ENCODE peak calls at places on chromosome 22, in eight cellular contexts. R is cardiac muscle cell, V is OCI-LY7, D is breast epithelium, S is heart right ventricle, C is mesendoderm, W is heart left ventricle, I is IMR-90. A is an unnamed sample.

GRCh38 chr22:32355760-32356159 is 1.9 kb upstream of the RFPL3 start:
- DNase-seq in S (no peak), R (no peak), I (no peak), C (peak; percentile 59), D (no peak), W (no peak), V (peak; percentile 22), A (no peak)

GRCh38 chr22:48897959-48898358 is 929.7 kb downstream of the BRD1 start:
- DNase-seq in V (no peak), I (no peak), C (no peak), R (no peak), S (no peak), W (no peak), D (no peak), A (peak; percentile 72)

GRCh38 chr22:29870574-29870973 is 12.4 kb upstream of the MTMR3 start:
- DNase-seq in C (no peak), D (no peak), I (no peak), W (no peak), S (no peak), R (no peak), V (no peak), A (no peak)

GRCh38 chr22:38167988-38168407 is 13.6 kb downstream of the PLA2G6 start:
- DNase-seq in I (no peak), V (no peak), C (no peak), D (peak; percentile 72), S (peak; percentile 75), W (peak; percentile 50), R (no peak), A (no peak)

GRCh38 chr22:20248461-20248959 is 19.6 kb downstream of the RTN4R start:
- DNase-seq in I (no peak), C (no peak), D (no peak), W (no peak), S (no peak), V (no peak), R (no peak), A (no peak)

GRCh38 chr22:30191049-30191701 is 55.4 kb downstream of the LIF start:
- DNase-seq in S (no peak), W (no peak), I (peak; percentile 31), R (no peak), D (no peak), C (no peak), V (no peak), A (no peak)

GRCh38 chr22:16783930-16784354 is 41.3 kb downstream of the XKR3 start:
- DNase-seq in C (peak; percentile 48), S (no peak), V (peak; percentile 43), I (no peak), R (no peak), D (no peak), W (no peak), A (no peak)

GRCh38 chr22:48702573-48703264 is 1125.0 kb downstream of the BRD1 start:
- DNase-seq in W (no peak), S (no peak), R (no peak), V (no peak), I (no peak), C (no peak), D (peak; percentile 87), A (no peak)

GRCh38 chr22:47203554-47203991 is 441.1 kb downstream of the TBC1D22A start:
- DNase-seq in R (no peak), S (no peak), C (no peak), W (no peak), D (peak; percentile 8), V (no peak), I (no peak), A (peak; percentile 52)

GRCh38 chr22:50547231-50547851 is 1.6 kb downstream of the KLHDC7B start:
- DNase-seq in S (no peak), R (no peak), D (no peak), V (no peak), W (no peak), C (no peak), I (no peak), A (no peak)

GRCh38 chr22:50548913-50549790 is 3.5 kb downstream of the KLHDC7B start:
- DNase-seq in R (no peak), S (no peak), V (peak; percentile 21), W (no peak), C (no peak), D (no peak), I (no peak), A (no peak)

GRCh38 chr22:50546326-50547230 is 879 bp downstream of the KLHDC7B start:
- DNase-seq in W (no peak), C (no peak), I (no peak), S (no peak), V (no peak), D (no peak), R (no peak), A (no peak)

GRCh38 chr22:50550395-50550794 is 4.7 kb downstream of the KLHDC7B start:
- DNase-seq in C (no peak), S (no peak), I (no peak), D (no peak), R (no peak), W (no peak), V (no peak), A (no peak)

GRCh38 chr22:50548046-50548912 is 2.6 kb downstream of the KLHDC7B start:
- DNase-seq in R (no peak), W (no peak), C (no peak), V (peak; percentile 41), S (peak; percentile 29), I (no peak), D (no peak), A (no peak)
- H3K4me3 ChIP-seq in R (no peak overlapping the region), W (peak overlapping the region; percentile 31), C (no peak overlapping the region), V (no peak overlapping the region), S (peak overlapping the region; percentile 38), I (no peak overlapping the region), D (peak overlapping the region; percentile 39), A (peak overlapping the region; percentile 39)

DNA sequence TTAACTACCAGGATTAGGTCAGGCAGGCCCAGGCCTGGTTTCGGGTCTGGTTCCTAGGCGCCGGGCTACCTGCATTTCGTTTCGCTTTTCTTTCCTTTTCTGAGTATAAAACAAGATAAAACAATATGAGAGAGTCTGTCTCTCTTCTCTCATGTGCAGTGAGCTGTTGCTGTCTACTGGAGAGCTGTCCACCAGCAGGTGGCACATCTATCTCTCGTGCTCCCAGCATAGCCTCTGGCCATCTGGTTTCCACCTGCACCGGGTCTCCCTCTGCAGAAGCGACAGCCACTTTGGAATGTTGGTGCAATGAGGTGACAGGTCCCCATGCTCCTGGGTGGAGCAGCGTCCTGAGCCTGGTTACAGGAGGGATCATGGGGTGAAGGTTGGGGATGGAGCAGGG is 27.7 kb downstream of the RIBC2 start:
- DNase-seq in I (peak; percentile 68), D (no peak), S (peak; percentile 44), R (peak; percentile 80), C (peak; percentile 84), V (peak; percentile 30), W (peak; percentile 59), A (no peak)
- H3K27ac ChIP-seq in I (no peak overlapping the region), D (peak overlapping the region; percentile 32), S (no peak overlapping the region), R (no peak overlapping the region), C (no peak overlapping the region), V (no peak overlapping the region), W (no peak overlapping the region), A (no peak overlapping the region)

GRCh38 chr22:46012182-46012880 is 35.4 kb upstream of the WNT7B start:
- DNase-seq in S (no peak), W (no peak), V (no peak), D (no peak), C (no peak), R (no peak), I (no peak), A (peak; percentile 72)

GRCh38 chr22:46011627-46012181 is 34.7 kb upstream of the WNT7B start:
- DNase-seq in D (no peak), S (no peak), C (no peak), I (no peak), W (no peak), R (no peak), V (no peak), A (peak; percentile 77)

GRCh38 chr22:46012881-46013281 is 35.9 kb upstream of the WNT7B start:
- DNase-seq in C (no peak), W (no peak), D (no peak), S (no peak), V (no peak), I (no peak), R (no peak), A (peak; percentile 79)

GRCh38 chr22:46010951-46011626 is 34.1 kb upstream of the WNT7B start:
- DNase-seq in S (no peak), V (no peak), W (no peak), C (no peak), I (no peak), D (no peak), R (no peak), A (peak; percentile 67)

DNA sequence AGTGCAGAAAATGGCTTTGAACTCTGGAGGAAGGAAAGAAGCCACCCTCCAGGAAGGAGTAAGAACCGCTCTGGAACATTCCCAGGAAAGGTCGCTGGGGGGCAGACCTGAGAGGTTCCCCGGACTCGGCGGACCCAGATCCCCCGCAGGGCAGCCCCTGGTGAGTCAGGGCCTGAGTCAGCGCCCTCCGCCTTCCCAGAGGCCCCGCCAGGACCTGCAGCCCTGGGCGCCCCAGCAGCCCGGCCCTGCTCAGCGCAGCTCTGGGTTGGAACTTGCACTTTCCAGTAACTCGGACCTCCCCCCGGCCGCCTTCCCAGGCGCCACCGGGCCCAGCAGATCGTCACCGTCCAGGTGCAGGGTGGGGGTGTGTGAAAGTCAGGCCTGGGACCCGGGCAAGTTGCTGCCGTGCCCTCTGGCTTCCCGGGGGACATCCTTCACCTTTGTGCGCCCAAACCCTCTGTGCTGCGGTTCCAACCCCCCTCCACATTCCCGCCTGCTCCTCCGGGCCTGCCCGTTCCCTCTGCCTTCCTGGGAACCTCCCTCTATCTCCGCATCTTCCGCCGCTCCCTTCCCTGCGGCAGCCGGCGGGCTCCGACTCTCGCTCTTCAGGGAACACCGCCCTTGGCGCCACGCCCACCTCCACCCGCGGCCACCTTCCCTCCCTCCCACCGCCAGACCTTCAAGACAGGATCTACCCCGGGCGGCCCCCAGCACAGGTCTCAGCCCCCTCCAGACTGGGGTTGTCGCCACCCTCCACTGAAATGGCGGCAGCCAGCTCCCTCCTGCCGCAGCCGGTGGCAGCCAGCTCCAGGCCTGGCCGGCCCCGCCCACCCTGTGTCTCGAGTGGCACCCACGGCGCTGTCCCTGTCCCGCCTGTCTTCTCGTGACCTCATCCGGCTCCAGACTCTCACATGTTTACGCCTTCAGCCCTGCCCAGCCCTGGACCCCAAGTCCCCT is 36.8 kb upstream of the WNT7B start:
- DNase-seq in D (peak; percentile 91), R (peak; percentile 92), C (peak; percentile 94), W (peak; percentile 93), S (peak; percentile 94), V (peak; percentile 85), I (peak; percentile 96), A (peak; percentile 97)
- H3K4me3 ChIP-seq in D (peak overlapping the region; percentile 78), R (peak overlapping the region; percentile 38), C (peak overlapping the region; percentile 70), W (peak overlapping the region; percentile 69), S (peak overlapping the region; percentile 61), V (peak overlapping the region; percentile 68), I (peak overlapping the region; percentile 58), A (peak overlapping the region; percentile 53)

GRCh38 chr22:28243539-28243938 is 324.5 kb upstream of the PITPNB start:
- DNase-seq in D (no peak), S (no peak), W (no peak), I (no peak), C (peak; percentile 66), R (no peak), V (no peak), A (no peak)

GRCh38 chr22:28245579-28246224 is 326.6 kb upstream of the PITPNB start:
- DNase-seq in C (peak; percentile 55), S (no peak), V (no peak), I (no peak), D (no peak), W (no peak), R (no peak), A (no peak)

GRCh38 chr22:28244760-28245159 is 325.7 kb upstream of the PITPNB start:
- DNase-seq in I (no peak), C (no peak), W (no peak), R (peak; percentile 34), D (no peak), S (no peak), V (no peak), A (no peak)

GRCh38 chr22:28239941-28240340 is 320.9 kb upstream of the PITPNB start:
- DNase-seq in W (no peak), V (no peak), S (no peak), D (no peak), R (no peak), I (no peak), C (no peak), A (no peak)

GRCh38 chr22:28241637-28242290 is 322.7 kb upstream of the PITPNB start:
- DNase-seq in S (no peak), D (no peak), W (no peak), I (no peak), C (no peak), V (no peak), R (no peak), A (no peak)
- H3K27ac ChIP-seq in S (no peak overlapping the region), D (no peak overlapping the region), W (no peak overlapping the region), I (no peak overlapping the region), C (no peak overlapping the region), V (no peak overlapping the region), R (no peak overlapping the region), A (no peak overlapping the region)

A was measured in suprapubic skin.